ENCODE peak calls at places on chromosomes 6 and 20, in six cellular contexts. X, K, J, V, P and W are unnamed samples.

GRCh38 chr6:55281215-55281614 is 46.1 kb upstream of the GFRAL start:
- DNase-seq in P (no peak), K (no peak), J (no peak), X (no peak), V (no peak), W (no peak)

GRCh38 chr20:11891081-11891826 is 26.4 kb upstream of the BTBD3 start:
- DNase-seq in V (no peak), X (peak), K (peak), P (peak), J (no peak), W (peak)

GRCh38 chr6:158624684-158625682 is 19.6 kb downstream of the DYNLT1 start:
- DNase-seq in P (no peak), J (no peak), K (no peak), V (no peak), X (no peak), W (no peak)

GRCh38 chr20:41034239-41034638 is 5.6 kb downstream of the TOP1 start:
- DNase-seq in V (no peak), P (no peak), J (no peak), X (no peak), K (no peak), W (no peak)

GRCh38 chr20:3727333-3728035 is 5.0 kb upstream of the HSPA12B start:
- DNase-seq in K (no peak), J (no peak), X (peak), V (no peak), P (no peak), W (no peak)

GRCh38 chr20:8812818-8813217 is 256.1 kb upstream of the PLCB4 start:
- DNase-seq in J (no peak), X (no peak), V (no peak), P (peak), K (no peak), W (peak)

GRCh38 chr20:745683-746301 is 22.5 kb downstream of the SLC52A3 start:
- DNase-seq in V (no peak), J (no peak), X (no peak), K (no peak), P (no peak), W (no peak)

GRCh38 chr20:38723069-38723981 is 961 bp upstream of the SLC32A1 start:
- DNase-seq in K (no peak), P (no peak), X (no peak), J (no peak), V (peak), W (peak)

GRCh38 chr20:60264024-60264709 is 305.9 kb downstream of the CDH26 start:
- DNase-seq in J (no peak), V (no peak), X (no peak), P (no peak), K (no peak), W (no peak)

GRCh38 chr6:144063246-144063743 is 32.1 kb downstream of the SF3B5 start:
- DNase-seq in J (no peak), X (no peak), P (no peak), K (peak), V (no peak), W (peak)

GRCh38 chr20:56683077-56683865 is 54.2 kb downstream of the TFAP2C start:
- DNase-seq in P (no peak), V (no peak), J (no peak), K (no peak), X (no peak), W (no peak)

GRCh38 chr6:56156643-56157042 is 90.7 kb downstream of the COL21A1 start:
- DNase-seq in J (no peak), P (no peak), X (no peak), V (no peak), K (no peak), W (no peak)

GRCh38 chr6:47135772-47136171 is 93.6 kb upstream of the ADGRF1 start:
- DNase-seq in K (no peak), V (no peak), X (no peak), J (peak), P (no peak), W (no peak)

GRCh38 chr6:158231551-158232444 is 63.6 kb downstream of the GTF2H5 start:
- DNase-seq in J (no peak), X (peak), K (peak), P (peak), V (peak), W (peak)

GRCh38 chr20:20369353-20370086 is 1.6 kb downstream of the INSM1 start:
- DNase-seq in J (no peak), X (no peak), V (no peak), K (peak), P (no peak), W (no peak)

GRCh38 chr6:71291991-71292390 is 3.4 kb downstream of the OGFRL1 start:
- DNase-seq in V (no peak), J (no peak), K (no peak), P (no peak), X (no peak), W (no peak)

GRCh38 chr6:156857573-156857972 is 80.4 kb downstream of the ARID1B start:
- DNase-seq in J (no peak), X (no peak), K (no peak), P (no peak), V (no peak), W (no peak)

GRCh38 chr6:133806358-133806757 is 82.6 kb upstream of the TCF21 start:
- DNase-seq in V (no peak), K (no peak), X (no peak), J (no peak), P (no peak), W (no peak)

GRCh38 chr6:143674466-143675114 is 3.2 kb upstream of the PHACTR2 start:
- DNase-seq in K (no peak), V (no peak), X (no peak), P (no peak), J (no peak), W (no peak)

GRCh38 chr20:43666376-43667328 is at the start of gene MYBL2:
- DNase-seq in X (peak), K (peak), P (no peak), J (peak), V (peak), W (peak)
- TF ChIP-seq POLR2AphosphoS5 in X (peak), K (no peak), P (no peak), J (peak), V (peak), W (no peak)

GRCh38 chr20:32445539-32446273 is 87.6 kb downstream of the ASXL1 start:
- DNase-seq in J (no peak), V (no peak), P (peak), K (peak), X (no peak), W (peak)

GRCh38 chr20:32443386-32443974 is 85.3 kb downstream of the ASXL1 start:
- DNase-seq in K (peak), X (no peak), V (no peak), J (no peak), P (no peak), W (no peak)

GRCh38 chr20:32442630-32443029 is 84.5 kb downstream of the ASXL1 start:
- DNase-seq in K (no peak), V (no peak), X (no peak), P (peak), J (no peak), W (peak)

GRCh38 chr20:32446301-32447100 is 88.4 kb downstream of the ASXL1 start:
- DNase-seq in V (no peak), X (peak), P (peak), K (peak), J (no peak), W (no peak)

GRCh38 chr20:32444474-32445220 is 86.5 kb downstream of the ASXL1 start:
- DNase-seq in P (no peak), K (peak), X (no peak), V (no peak), J (no peak), W (no peak)
- TF ChIP-seq POLR2AphosphoS5 in P (no peak), K (no peak), X (no peak), V (no peak), J (no peak), W (no peak)

GRCh38 chr20:24032412-24032898 is 43.9 kb upstream of the GGTLC1 start:
- DNase-seq in P (no peak), K (no peak), X (no peak), V (no peak), J (no peak), W (no peak)

GRCh38 chr20:24033151-24033550 is 44.6 kb upstream of the GGTLC1 start:
- DNase-seq in V (no peak), J (no peak), P (no peak), X (no peak), K (no peak), W (no peak)

GRCh38 chr20:24027229-24027628 is 38.6 kb upstream of the GGTLC1 start:
- DNase-seq in P (peak), K (peak), V (no peak), J (no peak), X (peak), W (peak)
- TF ChIP-seq POLR2AphosphoS5 in P (peak), K (peak), V (no peak), J (no peak), X (peak), W (peak)

GRCh38 chr20:53579266-53579580 is 14.4 kb downstream of the ZNF217 start:
- DNase-seq in P (no peak), K (no peak), J (no peak), X (no peak), V (no peak), W (no peak)

GRCh38 chr20:53579581-53580375 is 13.9 kb downstream of the ZNF217 start:
- DNase-seq in X (no peak), K (peak), V (no peak), P (no peak), J (no peak), W (no peak)

GRCh38 chr20:53582574-53583351 is 10.9 kb downstream of the ZNF217 start:
- DNase-seq in P (peak), K (no peak), V (no peak), X (no peak), J (no peak), W (peak)

GRCh38 chr20:53580376-53581111 is 13.1 kb downstream of the ZNF217 start:
- DNase-seq in J (no peak), V (no peak), P (peak), X (no peak), K (no peak), W (peak)

DNA sequence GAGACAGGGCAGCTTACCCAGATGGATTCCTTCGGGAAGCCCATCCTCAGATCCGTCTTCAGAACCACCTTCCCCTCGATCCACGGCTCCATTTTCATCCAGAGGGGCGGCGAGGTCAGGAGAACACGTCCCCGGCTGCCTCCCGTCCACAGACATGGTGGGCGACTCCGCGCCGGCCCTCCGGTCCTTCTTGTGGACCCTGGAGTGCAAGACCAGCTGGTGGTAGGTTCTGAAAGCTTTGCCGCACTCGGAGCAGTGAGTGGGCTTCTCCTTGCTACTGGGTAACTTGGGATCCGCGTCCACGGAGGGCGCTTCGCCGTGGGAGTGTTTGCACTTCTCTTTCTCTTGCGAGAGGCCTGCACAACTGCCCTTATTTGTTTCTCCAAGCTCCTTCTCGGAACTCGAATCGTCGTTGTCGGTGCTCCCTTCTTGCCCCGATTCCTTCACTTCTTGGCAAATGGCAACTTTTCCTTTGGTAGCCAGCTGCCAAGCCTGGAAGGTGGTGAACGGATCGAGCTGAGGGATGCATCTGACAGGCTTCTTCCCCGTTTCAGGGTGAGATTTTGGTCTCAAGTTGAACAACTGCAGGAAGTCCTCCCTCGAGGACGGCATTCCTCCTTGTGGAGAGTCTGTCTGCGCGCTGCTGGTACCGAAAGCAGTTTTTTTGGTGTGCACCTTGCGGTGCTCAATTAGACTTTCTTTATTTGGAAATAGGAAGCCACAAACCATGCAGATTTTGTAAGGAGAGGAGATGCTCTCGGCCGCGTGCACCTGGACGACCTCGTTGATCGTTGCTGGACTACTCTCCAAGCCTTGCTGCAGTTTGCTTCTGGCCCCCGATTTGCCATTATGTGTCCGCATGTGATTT is 12.0 kb downstream of the ZNF217 start:
- DNase-seq in X (peak), V (no peak), J (no peak), K (peak), P (peak), W (peak)
- TF ChIP-seq POLR2AphosphoS5 in X (peak), V (no peak), J (no peak), K (no peak), P (no peak), W (no peak)

GRCh38 chr6:83273596-83273995 is 80.4 kb downstream of the RWDD2A start:
- DNase-seq in J (no peak), K (no peak), X (no peak), P (no peak), V (no peak), W (no peak)

GRCh38 chr6:83265384-83265783 is 72.2 kb downstream of the RWDD2A start:
- DNase-seq in X (no peak), K (no peak), J (no peak), V (no peak), P (no peak), W (no peak)

DNA sequence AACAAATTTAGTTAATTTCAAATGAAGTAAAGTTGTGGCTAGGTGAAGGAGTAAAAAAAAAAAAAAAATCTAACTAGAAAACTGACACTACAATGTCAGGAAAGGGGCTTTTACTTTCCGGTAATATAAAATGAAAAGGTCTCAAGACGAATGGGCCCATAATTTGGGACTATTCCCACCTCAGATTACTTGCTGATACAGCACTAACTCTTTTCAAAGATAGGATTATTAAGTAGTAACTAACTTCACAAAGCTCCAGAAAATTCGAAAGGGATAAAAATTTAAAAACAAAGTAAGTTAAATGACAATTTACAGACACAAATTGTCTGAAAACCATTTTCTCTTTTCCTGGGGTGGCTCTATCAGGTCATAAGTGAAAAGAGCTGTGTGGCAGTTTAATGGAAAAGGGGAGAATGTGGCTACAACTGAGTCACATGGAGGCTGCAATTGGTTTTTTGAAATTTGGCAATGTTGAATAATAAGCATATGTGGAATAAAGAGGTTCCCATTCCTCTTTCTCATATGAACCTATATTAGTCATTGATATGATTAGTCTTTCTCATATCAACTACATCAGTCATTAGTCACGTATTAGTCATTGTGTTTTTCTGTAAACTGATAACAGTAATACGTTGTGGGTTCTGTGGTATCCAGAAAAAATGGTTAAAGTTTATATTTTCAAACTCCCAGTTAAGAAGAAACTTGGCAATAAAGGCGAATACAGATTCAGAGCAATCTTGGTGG is 78.0 kb downstream of the RWDD2A start:
- DNase-seq in J (peak), X (no peak), P (no peak), V (no peak), K (no peak), W (no peak)
- TF ChIP-seq POLR2AphosphoS5 in J (no peak), X (no peak), P (no peak), V (no peak), K (no peak), W (no peak)

GRCh38 chr20:58877374-58878360 is 25.2 kb downstream of the GNAS start:
- DNase-seq in V (no peak), K (no peak), J (no peak), X (no peak), P (no peak), W (no peak)
- TF ChIP-seq POLR2AphosphoS5 in V (no peak), K (no peak), J (no peak), X (no peak), P (no peak), W (no peak)

GRCh38 chr6:24704468-24704867 is 14.5 kb downstream of the C6orf62 start:
- DNase-seq in K (no peak), P (no peak), X (no peak), V (no peak), J (no peak), W (no peak)

GRCh38 chr6:24708612-24709011 is 10.3 kb downstream of the C6orf62 start:
- DNase-seq in P (no peak), J (no peak), K (no peak), X (no peak), V (no peak), W (no peak)

GRCh38 chr6:24699521-24700359 is 19.2 kb downstream of the C6orf62 start:
- DNase-seq in K (no peak), X (no peak), V (no peak), J (no peak), P (no peak), W (no peak)

DNA sequence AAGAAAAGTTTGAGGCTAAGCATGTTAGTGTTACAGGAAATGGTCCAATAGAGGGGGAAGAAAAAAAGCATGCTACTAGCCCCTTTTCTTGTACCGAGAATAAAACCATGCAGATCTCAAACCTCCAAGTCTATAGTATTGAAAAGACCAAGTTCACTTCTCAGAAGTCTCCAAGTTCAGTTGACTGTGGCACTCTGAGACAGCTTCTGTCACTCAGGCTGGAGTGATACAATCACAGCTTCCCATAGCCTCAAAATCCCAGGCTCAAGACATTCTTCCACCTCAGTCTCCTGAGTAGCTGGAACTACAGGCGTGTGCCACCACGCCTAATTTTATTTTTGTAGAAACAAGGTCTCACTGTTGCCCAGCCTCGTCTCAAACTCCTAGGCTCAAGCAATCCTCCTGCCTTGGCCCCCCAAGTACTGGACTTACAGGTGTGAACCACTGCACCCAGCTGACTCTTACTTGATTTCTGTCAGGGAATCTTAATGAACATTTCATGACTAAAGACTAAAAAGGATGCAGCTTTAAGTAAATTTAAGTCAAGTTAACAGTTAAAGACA is 16.2 kb downstream of the C6orf62 start:
- DNase-seq in J (no peak), V (no peak), P (no peak), X (no peak), K (no peak), W (no peak)
- TF ChIP-seq POLR2AphosphoS5 in J (peak), V (peak), P (no peak), X (no peak), K (no peak), W (no peak)